ENCODE peak calls at places on chromosomes 4 and X, in four cellular contexts. D is CD4-positive, alpha-beta memory T cell; X is CD8-positive, alpha-beta T cell; J is dorsolateral prefrontal cortex. M is an unnamed sample.

GRCh38 chrX:123648028-123648810 is 84.6 kb downstream of the THOC2 start:
- DNase-seq in D (peak), X (peak), J (no peak), M (no peak)

GRCh38 chr4:133150643-133151300 is 1.7 kb downstream of the PCDH10 start:
- DNase-seq in D (no peak), X (no peak), J (peak), M (peak)

GRCh38 chr4:105845559-105845958 is 49.7 kb upstream of the NPNT start:
- DNase-seq in D (no peak), X (no peak), J (no peak), M (no peak)

GRCh38 chrX:139049455-139049854 is 337.9 kb upstream of the FGF13 start:
- DNase-seq in D (no peak), X (no peak), J (no peak), M (no peak)

GRCh38 chr4:126661194-126661593 is 971.6 kb upstream of the INTU start:
- DNase-seq in D (no peak), X (no peak), J (no peak), M (no peak)

GRCh38 chr4:22417408-22417807 is 98.5 kb downstream of the ADGRA3 start:
- DNase-seq in D (no peak), X (no peak), J (no peak), M (no peak)

GRCh38 chr4:7052923-7053715 is 9.9 kb downstream of the TADA2B start:
- DNase-seq in D (no peak), X (no peak), J (no peak), M (no peak)

GRCh38 chr4:13171292-13172057 is 312.7 kb downstream of the RAB28 start:
- DNase-seq in D (no peak), X (no peak), J (no peak), M (no peak)

GRCh38 chrX:30865020-30865419 is 24.0 kb downstream of the TAB3 start:
- DNase-seq in D (peak), X (no peak), J (no peak), M (no peak)

GRCh38 chr4:140070369-140070768 is 83.6 kb downstream of the MAML3 start:
- DNase-seq in D (no peak), X (no peak), J (no peak), M (no peak)

GRCh38 chr4:165367040-165367439 is 11.8 kb upstream of the CPE start:
- DNase-seq in D (no peak), X (no peak), J (no peak), M (no peak)

GRCh38 chrX:16981980-16982379 is 35.5 kb downstream of the REPS2 start:
- DNase-seq in D (no peak), X (no peak), J (no peak), M (no peak)

GRCh38 chr4:40998680-40999358 is 215.5 kb downstream of the APBB2 start:
- DNase-seq in D (no peak), X (no peak), J (no peak), M (no peak)

GRCh38 chr4:1318488-1319213 is 28.4 kb upstream of the UVSSA start:
- DNase-seq in D (no peak), X (no peak), J (no peak), M (no peak)

DNA sequence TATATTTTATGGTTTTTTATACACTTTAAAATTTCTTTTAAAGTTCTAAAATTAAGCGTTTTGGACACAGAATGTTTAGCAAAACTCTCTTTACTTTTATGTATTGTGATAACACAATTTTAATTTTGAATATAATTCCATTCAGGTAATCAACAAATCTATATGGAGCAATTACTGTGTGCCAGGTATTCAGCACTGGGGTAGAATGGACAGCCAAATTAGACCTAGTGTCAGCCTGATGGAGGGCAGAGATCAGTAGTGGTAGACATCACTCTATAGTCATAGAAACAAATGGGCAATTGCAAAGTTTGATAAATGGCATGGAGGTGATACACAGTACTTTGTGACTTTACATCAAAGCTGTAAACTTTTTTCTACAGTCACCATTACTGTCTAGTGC is 41.8 kb upstream of the UNC5C start:
- DNase-seq in D (no peak), X (no peak), J (no peak), M (no peak)
- H3K27ac ChIP-seq in D (no peak), X (no peak), J (no peak), M (no peak)

DNA sequence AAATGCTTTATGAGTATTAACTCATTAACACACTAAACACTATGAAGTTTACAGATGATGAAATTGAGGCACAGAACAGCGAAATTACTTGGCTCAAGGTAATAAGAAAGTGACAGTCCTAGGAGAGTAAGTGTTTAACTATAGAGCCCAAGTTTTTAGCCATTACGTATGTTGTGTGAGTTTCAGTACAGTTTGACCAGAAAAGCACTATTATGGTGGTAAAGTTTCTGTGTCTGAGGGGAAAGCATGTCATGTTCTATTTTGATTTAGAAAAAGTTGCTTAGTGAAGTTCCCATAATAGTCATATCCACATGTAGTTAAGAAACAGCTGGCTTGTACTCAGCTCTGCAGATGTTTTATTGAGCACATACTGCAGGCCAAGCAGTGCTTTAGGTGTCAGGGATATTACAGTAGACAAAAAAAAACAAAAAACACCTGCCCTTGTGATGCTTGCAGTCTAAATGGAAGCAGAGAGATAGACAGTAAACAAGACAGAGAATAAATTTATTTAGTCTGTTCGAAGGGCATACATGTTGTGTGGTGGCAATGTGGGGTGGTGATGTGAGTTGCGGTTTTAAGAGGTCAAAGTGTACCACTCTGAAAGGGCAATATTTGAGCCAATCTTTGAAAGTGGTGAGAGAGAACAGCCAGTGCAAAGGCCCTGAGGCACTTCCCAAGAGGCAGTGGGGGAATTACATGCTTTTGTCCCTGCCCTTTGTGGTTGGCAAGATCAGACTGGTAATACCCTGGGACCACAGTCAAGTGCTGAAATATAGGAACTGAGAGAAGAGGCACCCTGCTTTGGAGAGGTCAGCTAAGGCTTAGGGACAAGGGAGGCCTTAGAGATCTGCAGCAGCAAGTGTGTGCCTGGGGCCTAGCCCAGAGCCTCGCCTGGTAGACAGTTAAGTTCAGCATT is 6.2 kb downstream of the TMEM131L start:
- DNase-seq in D (no peak), X (no peak), J (no peak), M (no peak)
- H3K27ac ChIP-seq in D (peak), X (peak), J (no peak), M (no peak)

GRCh38 chr4:123788577-123788976 is 392.0 kb downstream of the SPRY1 start:
- DNase-seq in D (no peak), X (no peak), J (no peak), M (no peak)
- H3K27ac ChIP-seq in D (no peak), X (no peak), J (no peak), M (no peak)

DNA sequence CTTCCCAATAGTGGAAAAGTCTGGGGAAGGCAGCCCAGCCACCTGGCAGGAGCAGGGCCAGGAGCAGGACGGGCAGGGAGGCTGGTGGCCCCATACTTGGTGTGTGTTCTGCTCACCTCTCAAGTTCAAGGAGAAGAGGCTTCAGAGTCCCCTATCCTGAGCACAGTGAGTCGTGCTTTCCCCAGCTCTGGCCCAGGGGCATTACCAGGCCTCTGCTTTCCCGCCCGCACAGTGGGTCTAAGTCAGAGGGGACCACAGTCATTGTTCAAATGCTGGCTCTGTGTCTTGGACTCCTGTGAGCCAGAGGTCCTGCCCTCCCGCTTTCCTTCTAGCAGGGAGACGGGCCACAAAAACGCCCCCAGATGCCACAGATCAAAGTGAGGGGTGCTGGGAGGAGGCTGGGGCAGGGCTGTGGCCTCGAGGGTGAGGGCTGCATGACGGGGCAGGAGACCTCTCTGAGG is 27.6 kb downstream of the HTRA3 start:
- DNase-seq in D (no peak), X (no peak), J (no peak), M (no peak)
- H3K27ac ChIP-seq in D (no peak), X (no peak), J (no peak), M (no peak)

DNA sequence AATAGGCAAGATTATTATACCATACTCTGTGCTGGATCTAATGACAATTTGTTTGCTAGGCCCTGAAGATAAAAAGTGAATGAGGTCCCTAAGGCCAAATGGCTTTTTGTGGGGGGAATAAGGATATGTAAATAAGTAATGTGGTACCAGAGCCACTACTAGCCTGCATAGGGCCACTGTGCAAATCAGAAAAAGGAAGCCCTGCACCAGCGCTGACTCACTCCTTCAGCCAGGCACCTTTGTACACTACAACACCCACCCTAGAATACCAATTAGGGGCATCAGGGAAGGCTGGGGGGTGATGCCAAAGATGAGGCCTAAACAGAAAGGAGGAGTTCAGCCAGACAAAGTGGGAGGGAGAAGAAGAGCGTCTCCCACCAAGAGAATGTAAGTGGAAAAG is 122.2 kb downstream of the CAMK2D start:
- DNase-seq in D (no peak), X (no peak), J (no peak), M (no peak)
- H3K27ac ChIP-seq in D (no peak), X (no peak), J (no peak), M (no peak)